ENCODE peak calls at places on chromosome 17, in six cellular contexts. A, N, U, T, D and C are unnamed samples.

GRCh38 chr17:71632328-71632727 is 488.5 kb upstream of the SOX9 start:
- DNase-seq in A (peak; percentile 14), N (peak; percentile 61), U (no peak), T (no peak), D (peak; percentile 41), C (no peak)

GRCh38 chr17:3685174-3685812 is 10.7 kb downstream of the P2RX5 start:
- DNase-seq in A (no peak), N (no peak), U (no peak), T (peak; percentile 41), D (no peak), C (no peak)

GRCh38 chr17:71431146-71431545 is 689.7 kb upstream of the SOX9 start:
- DNase-seq in A (no peak), N (no peak), U (no peak), T (no peak), D (no peak), C (no peak)

GRCh38 chr17:1347681-1348318 is 52.2 kb downstream of the YWHAE start:
- DNase-seq in A (peak; percentile 43), N (no peak), U (no peak), T (no peak), D (peak; percentile 16), C (no peak)

GRCh38 chr17:38464723-38465419 is 36.6 kb downstream of the ARHGAP23 start:
- DNase-seq in A (peak; percentile 93), N (no peak), U (no peak), T (no peak), D (peak; percentile 94), C (no peak)

GRCh38 chr17:61203765-61204164 is 195.9 kb upstream of the TBX2 start:
- DNase-seq in A (no peak), N (no peak), U (no peak), T (no peak), D (no peak), C (no peak)

GRCh38 chr17:79987187-79987889 is 48.3 kb downstream of the TBC1D16 start:
- DNase-seq in A (no peak), N (peak; percentile 30), U (no peak), T (no peak), D (no peak), C (no peak)

GRCh38 chr17:45974916-45975630 is 24.0 kb upstream of the STH start:
- DNase-seq in A (no peak), N (no peak), U (no peak), T (no peak), D (no peak), C (no peak)

GRCh38 chr17:12566281-12567002 is 99.2 kb upstream of the MYOCD start:
- DNase-seq in A (no peak), N (no peak), U (no peak), T (no peak), D (no peak), C (peak; percentile 63)

GRCh38 chr17:57949649-57950048 is 5.6 kb downstream of the CUEDC1 start:
- DNase-seq in A (no peak), N (no peak), U (no peak), T (no peak), D (no peak), C (no peak)

GRCh38 chr17:40415390-40415789 is 2.3 kb downstream of the TOP2A start:
- DNase-seq in A (peak; percentile 73), N (peak; percentile 71), U (no peak), T (no peak), D (peak; percentile 59), C (no peak)

GRCh38 chr17:80105762-80106161 is 4.4 kb downstream of the GAA start:
- DNase-seq in A (no peak), N (no peak), U (no peak), T (no peak), D (peak; percentile 21), C (no peak)

GRCh38 chr17:82536220-82537201 is 17.0 kb downstream of the FOXK2 start:
- DNase-seq in A (peak; percentile 88), N (peak; percentile 66), U (no peak), T (no peak), D (peak; percentile 86), C (no peak)

GRCh38 chr17:78291944-78292910 is 60.8 kb downstream of the TMEM235 start:
- DNase-seq in A (no peak), N (no peak), U (no peak), T (no peak), D (no peak), C (no peak)

GRCh38 chr17:79664925-79665738 is 54.3 kb upstream of the RBFOX3 start:
- DNase-seq in A (no peak), N (peak; percentile 43), U (no peak), T (peak; percentile 72), D (no peak), C (peak; percentile 82)

GRCh38 chr17:50631195-50631907 is 3.3 kb upstream of the ABCC3 start:
- DNase-seq in A (no peak), N (no peak), U (no peak), T (no peak), D (no peak), C (no peak)

GRCh38 chr17:69268442-69269068 is 39.9 kb upstream of the ABCA10 start:
- DNase-seq in A (no peak), N (peak; percentile 18), U (no peak), T (no peak), D (no peak), C (no peak)

GRCh38 chr17:69314246-69315030 is 12.5 kb downstream of the ABCA5 start:
- DNase-seq in A (no peak), N (no peak), U (peak; percentile 30), T (no peak), D (no peak), C (no peak)

GRCh38 chr17:55421179-55421934 is at the start of gene MMD:
- DNase-seq in A (no peak), N (peak; percentile 64), U (peak; percentile 62), T (peak; percentile 83), D (no peak), C (no peak)

GRCh38 chr17:10799407-10799806 is 4.5 kb downstream of the TMEM238L start:
- DNase-seq in A (no peak), N (peak; percentile 34), U (no peak), T (no peak), D (no peak), C (no peak)

GRCh38 chr17:17822189-17822978 is 14.4 kb downstream of the SREBF1 start:
- DNase-seq in A (peak; percentile 59), N (no peak), U (no peak), T (no peak), D (peak; percentile 87), C (no peak)

GRCh38 chr17:72121164-72122001 is 563 bp downstream of the SOX9 start:
- DNase-seq in A (peak; percentile 76), N (no peak), U (no peak), T (peak; percentile 81), D (peak; percentile 69), C (peak; percentile 73)

GRCh38 chr17:31394544-31394943 is 3.1 kb downstream of the RAB11FIP4 start:
- DNase-seq in A (peak; percentile 69), N (peak; percentile 89), U (peak; percentile 72), T (peak; percentile 88), D (peak; percentile 77), C (peak; percentile 85)

DNA sequence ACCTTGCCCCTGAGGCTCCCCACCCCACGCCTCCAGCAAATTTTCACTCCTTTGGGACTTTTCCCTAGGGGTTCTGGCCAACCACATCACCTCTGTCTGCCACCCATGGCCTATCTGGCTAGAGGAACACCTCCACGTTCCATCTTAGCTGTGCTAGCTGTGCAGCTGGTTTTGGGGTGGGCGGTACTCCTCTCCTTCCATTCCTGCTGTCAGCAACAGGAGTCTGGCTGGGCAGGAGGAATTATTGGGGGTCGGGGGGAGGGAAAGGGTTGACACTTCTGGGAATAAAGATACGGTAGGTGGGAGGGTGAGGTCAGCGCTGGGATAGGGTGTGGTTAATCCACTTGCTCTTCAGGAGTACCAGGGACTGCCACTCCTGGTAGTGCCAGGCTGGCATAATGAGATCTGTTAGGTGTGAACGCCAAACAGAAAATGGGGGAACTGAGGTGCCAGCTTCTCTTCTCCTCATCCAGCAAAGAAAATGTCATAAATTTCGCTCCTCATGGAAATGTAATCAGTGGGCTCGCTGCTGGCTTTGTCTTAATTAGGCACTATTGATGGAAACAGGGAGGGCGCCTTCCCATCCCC is 1.2 kb upstream of the DNAH2 start:
- DNase-seq in A (no peak), N (no peak), U (no peak), T (no peak), D (no peak), C (peak; percentile 35)
- H3K4me1 ChIP-seq in A (peaks cover 13% of the 10 kb centered on the region), N (peaks cover 6% of the 10 kb centered on the region), U (peaks cover 62% of the 10 kb centered on the region), T (peaks cover 6% of the 10 kb centered on the region), D (peaks cover 5% of the 10 kb centered on the region), C (no peaks in the 10 kb centered on the region)

GRCh38 chr17:76903631-76904030 is 35.4 kb downstream of the MGAT5B start:
- DNase-seq in A (no peak), N (no peak), U (no peak), T (no peak), D (no peak), C (no peak)
- H3K14ac ChIP-seq in A (no peak overlapping the region), N (no peak overlapping the region), U (no peak overlapping the region), T (no peak overlapping the region), D (no peak overlapping the region), C (no peak overlapping the region)

DNA sequence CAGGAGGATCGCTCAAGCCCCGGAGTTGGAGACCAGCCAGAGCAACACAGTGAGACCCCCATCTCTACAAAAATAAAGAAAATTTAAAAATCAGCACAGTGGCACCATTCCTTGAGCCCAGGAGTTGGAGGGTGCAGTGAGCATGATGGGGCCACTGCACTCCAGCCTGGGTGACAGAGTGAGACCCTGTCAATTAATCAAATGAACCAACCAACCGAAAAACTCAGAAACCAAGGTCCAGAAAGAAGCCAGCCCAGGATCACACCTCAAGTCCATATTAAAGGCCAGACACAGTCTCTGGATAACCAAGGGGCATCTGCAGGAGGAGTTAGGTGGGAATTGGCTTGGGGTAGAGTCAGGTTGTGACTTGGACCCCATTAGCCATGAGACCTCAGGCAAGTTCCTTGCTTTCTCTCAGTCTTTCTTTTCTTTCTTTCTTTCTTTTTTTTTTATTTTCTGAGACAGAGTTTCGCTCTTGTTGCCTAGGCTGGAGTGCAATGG is 2.4 kb downstream of the HSD17B1 start:
- DNase-seq in A (no peak), N (no peak), U (no peak), T (no peak), D (no peak), C (no peak)
- H3K23ac ChIP-seq in A (no peak overlapping the region), N (no peak overlapping the region), U (peak overlapping the region; percentile 50), T (no peak overlapping the region), D (peak overlapping the region; percentile 89), C (no peak overlapping the region)

DNA sequence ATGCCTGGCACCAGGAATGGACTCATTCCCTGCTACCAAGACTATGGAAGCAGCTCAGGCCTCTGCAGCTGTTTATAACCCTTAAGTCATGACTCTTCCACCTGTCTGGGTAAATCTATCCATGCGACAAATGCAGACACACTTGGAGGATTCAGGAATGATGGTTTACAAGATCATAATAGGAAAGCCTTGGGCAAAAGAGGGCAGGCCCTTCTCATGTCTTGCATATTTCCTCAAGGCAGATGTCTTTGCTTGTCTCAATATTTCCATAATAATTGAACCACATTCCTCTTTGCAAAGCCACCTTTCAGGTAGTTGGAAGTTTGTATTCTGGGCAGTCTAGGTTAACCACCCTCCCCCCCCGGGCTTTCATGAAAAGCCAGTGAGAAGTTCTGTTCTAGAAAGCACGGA is 884 bp upstream of the JPT1 start:
- DNase-seq in A (peak; percentile 14), N (peak; percentile 97), U (no peak), T (no peak), D (no peak), C (peak; percentile 46)
- H3K4me1 ChIP-seq in A (peaks cover 2% of the 10 kb centered on the region), N (peaks cover 14% of the 10 kb centered on the region), U (peaks cover 9% of the 10 kb centered on the region), T (peaks cover 3% of the 10 kb centered on the region), D (peaks cover 3% of the 10 kb centered on the region), C (no peaks in the 10 kb centered on the region)